ENCODE peak calls at places on chromosome X, in six cellular contexts. R is WTC11, B is endothelial cell, W is brain microvascular endothelial cell, H is keratinocyte, P is colonic mucosa. Q is an unnamed sample.

GRCh38 chrX:38916801-38917200 is 115.5 kb downstream of the MID1IP1 start:
- DNase-seq in R (no peak), B (no peak), W (no peak), H (no peak), P (no peak), Q (no peak)

GRCh38 chrX:124606724-124607123 is 260.4 kb downstream of the SH2D1A start:
- DNase-seq in R (no peak), B (no peak), W (no peak), H (no peak), P (no peak), Q (no peak)

GRCh38 chrX:53004038-53004437 is 44.6 kb upstream of the GPR173 start:
- DNase-seq in R (no peak), B (no peak), W (no peak), H (no peak), P (no peak), Q (no peak)

GRCh38 chrX:125202486-125203378 is 116.9 kb upstream of the TEX13C start:
- DNase-seq in R (peak; percentile 14), B (peak; percentile 3), W (no peak), H (no peak), P (no peak), Q (no peak)

GRCh38 chrX:136963973-136964372 is 69.8 kb downstream of the GPR101 start:
- DNase-seq in R (no peak), B (no peak), W (no peak), H (no peak), P (no peak), Q (no peak)

GRCh38 chrX:132774312-132774711 is 184.1 kb downstream of the HS6ST2 start:
- DNase-seq in R (no peak), B (no peak), W (no peak), H (no peak), P (no peak), Q (no peak)

GRCh38 chrX:45445745-45446412 is 245.2 kb upstream of the DIPK2B start:
- DNase-seq in R (no peak), B (no peak), W (peak; percentile 45), H (peak; percentile 33), P (no peak), Q (no peak)

GRCh38 chrX:96837808-96838207 is 45.9 kb upstream of the RPA4 start:
- DNase-seq in R (no peak), B (no peak), W (no peak), H (no peak), P (no peak), Q (no peak)

GRCh38 chrX:126994011-126994410 is 174.5 kb downstream of the PRR32 start:
- DNase-seq in R (no peak), B (no peak), W (no peak), H (no peak), P (no peak), Q (no peak)

GRCh38 chrX:84186603-84187358 is 1.2 kb downstream of the RPS6KA6 start:
- DNase-seq in R (peak; percentile 8), B (peak; percentile 2), W (no peak), H (no peak), P (peak; percentile 52), Q (no peak)

GRCh38 chrX:100710816-100711215 is 21.1 kb downstream of the SYTL4 start:
- DNase-seq in R (no peak), B (no peak), W (no peak), H (no peak), P (no peak), Q (no peak)

GRCh38 chrX:23804578-23804977 is 21.6 kb downstream of the SAT1 start:
- DNase-seq in R (no peak), B (no peak), W (no peak), H (no peak), P (no peak), Q (no peak)

GRCh38 chrX:32966956-32967355 is 244.4 kb downstream of the DMD start:
- DNase-seq in R (no peak), B (no peak), W (no peak), H (no peak), P (no peak), Q (no peak)

GRCh38 chrX:133838761-133839676 is 146.4 kb downstream of the GPC3 start:
- DNase-seq in R (peak; percentile 42), B (peak; percentile 64), W (no peak), H (no peak), P (peak; percentile 50), Q (peak; percentile 26)

GRCh38 chrX:47200385-47201150 is 6.9 kb downstream of the UBA1 start:
- DNase-seq in R (no peak), B (no peak), W (peak; percentile 21), H (no peak), P (peak; percentile 65), Q (no peak)

GRCh38 chrX:67607436-67607835 is 63.6 kb downstream of the AR start:
- DNase-seq in R (no peak), B (no peak), W (no peak), H (no peak), P (no peak), Q (no peak)

GRCh38 chrX:116961872-116962582 is 499.3 kb upstream of the CT83 start:
- DNase-seq in R (peak; percentile 16), B (no peak), W (no peak), H (no peak), P (no peak), Q (no peak)

GRCh38 chrX:148914783-148915182 is 414.4 kb downstream of the AFF2 start:
- DNase-seq in R (no peak), B (no peak), W (no peak), H (no peak), P (no peak), Q (no peak)

GRCh38 chrX:100358766-100359165 is 51.3 kb downstream of the PCDH19 start:
- DNase-seq in R (no peak), B (no peak), W (no peak), H (no peak), P (no peak), Q (no peak)

GRCh38 chrX:153981771-153982533 is 9.4 kb downstream of the TMEM187 start:
- DNase-seq in R (no peak), B (no peak), W (no peak), H (no peak), P (no peak), Q (no peak)

GRCh38 chrX:126575911-126576310 is 23.3 kb upstream of the DCAF12L1 start:
- DNase-seq in R (no peak), B (no peak), W (no peak), H (no peak), P (no peak), Q (no peak)

GRCh38 chrX:12423346-12423745 is 285.1 kb downstream of the FRMPD4 start:
- DNase-seq in R (no peak), B (no peak), W (no peak), H (no peak), P (no peak), Q (no peak)

GRCh38 chrX:44570524-44570923 is 27.9 kb upstream of the FUNDC1 start:
- DNase-seq in R (no peak), B (no peak), W (peak; percentile 4), H (no peak), P (no peak), Q (no peak)

GRCh38 chrX:135437867-135438733 is 16.4 kb downstream of the SMIM10L2A start:
- DNase-seq in R (peak; percentile 66), B (peak; percentile 43), W (no peak), H (no peak), P (no peak), Q (no peak)

GRCh38 chrX:66017659-66018170 is 22.2 kb downstream of the VSIG4 start:
- DNase-seq in R (no peak), B (no peak), W (no peak), H (no peak), P (peak; percentile 34), Q (no peak)

GRCh38 chrX:97844943-97845342 is 961.2 kb downstream of the RPA4 start:
- DNase-seq in R (no peak), B (no peak), W (no peak), H (no peak), P (no peak), Q (no peak)

GRCh38 chrX:13471269-13471668 is 98.1 kb upstream of the EGFL6 start:
- DNase-seq in R (peak; percentile 11), B (no peak), W (no peak), H (no peak), P (no peak), Q (peak; percentile 65)
- TF ChIP-seq CTCF in R (no peak), B (no peak), W (no peak), H (no peak), P (no peak), Q (no peak)

DNA sequence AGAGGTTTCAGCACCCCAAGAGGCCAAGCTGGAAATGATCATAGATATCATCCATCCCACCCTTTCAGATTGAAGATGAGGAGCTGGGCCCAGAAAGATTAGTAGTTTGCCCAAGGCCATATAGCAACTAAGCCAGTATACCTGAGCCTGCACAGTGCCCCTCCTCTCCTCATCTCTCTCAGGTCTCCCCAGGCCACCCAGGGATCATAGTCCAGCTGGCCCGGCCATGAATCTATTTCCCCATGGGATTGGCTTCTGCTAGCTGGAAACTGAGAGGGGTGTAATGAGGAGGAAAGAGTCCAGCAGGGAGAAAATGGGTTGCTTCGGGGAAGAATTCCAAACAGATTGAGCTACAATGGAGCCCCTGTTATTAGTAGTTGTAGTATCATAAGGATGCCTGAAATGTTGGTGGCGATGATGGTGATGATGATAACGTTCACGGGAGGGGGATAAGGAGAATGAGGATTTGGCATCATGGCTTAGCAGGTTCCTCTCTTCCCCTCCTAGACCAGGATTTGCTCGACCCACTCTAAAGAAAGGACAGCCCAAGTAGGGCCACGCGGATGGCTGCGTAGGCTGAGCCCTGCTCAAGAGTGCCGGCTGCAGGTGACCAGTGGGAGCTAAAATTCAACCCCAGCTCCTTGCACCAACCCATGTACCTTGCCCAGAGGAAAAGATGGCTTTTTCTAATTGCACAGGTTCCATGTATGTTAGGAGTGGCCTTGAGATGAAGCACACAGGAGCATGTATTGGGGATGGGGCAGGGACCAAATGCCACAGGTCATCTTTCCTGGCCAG is 117.8 kb upstream of the PJA1 start:
- DNase-seq in R (peak; percentile 26), B (no peak), W (no peak), H (no peak), P (no peak), Q (no peak)
- TF ChIP-seq CTCF in R (no peak), B (no peak), W (peak; percentile 26), H (peak; percentile 4), P (no peak), Q (no peak)

GRCh38 chrX:10597871-10598270 is 22.5 kb downstream of the MID1 start:
- DNase-seq in R (peak; percentile 25), B (peak; percentile 48), W (peak; percentile 34), H (no peak), P (peak; percentile 29), Q (peak; percentile 31)
- TF ChIP-seq CTCF in R (no peak), B (no peak), W (peak; percentile 77), H (peak; percentile 71), P (peak; percentile 35), Q (no peak)

GRCh38 chrX:8820910-8821527 is 19.8 kb upstream of the FAM9A start:
- DNase-seq in R (peak; percentile 58), B (peak; percentile 23), W (no peak), H (no peak), P (no peak), Q (no peak)
- TF ChIP-seq CTCF in R (no peak), B (no peak), W (peak; percentile 24), H (no peak), P (no peak), Q (no peak)

Q was measured in glutamatergic neuron.